ENCODE peak calls at places on chromosome 6, in six cellular contexts. L is GM12865, W is uterus, E is AG10803, R is endothelial cell of umbilical vein, O is fibroblast of lung. V is an unnamed sample.
A peak's percentile ranks its signal among the peaks of the same experiment; 100 is the strongest.

GRCh38 chr6:16334671-16335070 is 96.3 kb downstream of the GMPR start:
- DNase-seq in L (no peak), W (peak; percentile 90), E (peak; percentile 95), R (no peak), O (peak; percentile 87), V (peak; percentile 93)

GRCh38 chr6:47168176-47168575 is 126.0 kb upstream of the ADGRF1 start:
- DNase-seq in L (no peak), W (peak; percentile 66), E (peak; percentile 96), R (no peak), O (peak; percentile 98), V (peak; percentile 89)

GRCh38 chr6:113306552-113307145 is 550.5 kb upstream of the MARCKS start:
- DNase-seq in L (peak; percentile 83), W (peak; percentile 51), E (no peak), R (peak; percentile 36), O (peak; percentile 26), V (no peak)

GRCh38 chr6:26195924-26196845 is 109.0 kb downstream of the HFE start:
- DNase-seq in L (peak; percentile 78), W (no peak), E (no peak), R (peak; percentile 28), O (no peak), V (no peak)

GRCh38 chr6:142941018-142941417 is 4.0 kb downstream of the HIVEP2 start:
- DNase-seq in L (no peak), W (no peak), E (no peak), R (no peak), O (no peak), V (no peak)

GRCh38 chr6:68951350-68951749 is 316.3 kb downstream of the ADGRB3 start:
- DNase-seq in L (no peak), W (no peak), E (no peak), R (no peak), O (no peak), V (no peak)

GRCh38 chr6:157272866-157273755 is 50.2 kb downstream of the TMEM242 start:
- DNase-seq in L (peak; percentile 21), W (no peak), E (peak; percentile 40), R (no peak), O (no peak), V (peak; percentile 85)

GRCh38 chr6:28794175-28795002 is 129.4 kb downstream of the TRIM27 start:
- DNase-seq in L (peak; percentile 54), W (no peak), E (peak; percentile 38), R (peak; percentile 29), O (peak; percentile 44), V (no peak)

GRCh38 chr6:6640915-6641314 is 52.4 kb downstream of the LY86 start:
- DNase-seq in L (no peak), W (peak; percentile 68), E (no peak), R (no peak), O (no peak), V (no peak)

GRCh38 chr6:55670850-55671413 is 91.9 kb upstream of the HMGCLL1 start:
- DNase-seq in L (no peak), W (no peak), E (no peak), R (no peak), O (no peak), V (no peak)

GRCh38 chr6:89282749-89283148 is 32.4 kb downstream of the GABRR2 start:
- DNase-seq in L (no peak), W (no peak), E (no peak), R (no peak), O (no peak), V (no peak)

GRCh38 chr6:48067148-48067709 is 43.8 kb downstream of the PTCHD4 start:
- DNase-seq in L (no peak), W (no peak), E (peak; percentile 23), R (no peak), O (peak; percentile 29), V (peak; percentile 21)

GRCh38 chr6:33731035-33731434 is 15.7 kb downstream of the IP6K3 start:
- DNase-seq in L (no peak), W (no peak), E (no peak), R (no peak), O (no peak), V (no peak)

GRCh38 chr6:30013296-30013922 is 47.7 kb upstream of the POLR1H start:
- DNase-seq in L (peak; percentile 26), W (no peak), E (peak; percentile 5), R (peak; percentile 26), O (no peak), V (no peak)

GRCh38 chr6:1735239-1735803 is 125.6 kb downstream of the FOXC1 start:
- DNase-seq in L (no peak), W (no peak), E (no peak), R (no peak), O (no peak), V (peak; percentile 37)

GRCh38 chr6:102438181-102438580 is 1044.7 kb downstream of the GRIK2 start:
- DNase-seq in L (no peak), W (no peak), E (no peak), R (no peak), O (no peak), V (no peak)

GRCh38 chr6:113969888-113970807 is 800 bp downstream of the HDAC2 start:
- DNase-seq in L (peak; percentile 67), W (peak; percentile 47), E (peak; percentile 29), R (peak; percentile 71), O (peak; percentile 52), V (peak; percentile 81)

GRCh38 chr6:31680841-31681671 is at the start of gene LY6G5C:
- DNase-seq in L (peak; percentile 90), W (peak; percentile 85), E (peak; percentile 89), R (peak; percentile 81), O (peak; percentile 85), V (peak; percentile 97)

GRCh38 chr6:36267731-36268477 is 2.0 kb upstream of the PNPLA1 start:
- DNase-seq in L (no peak), W (no peak), E (no peak), R (no peak), O (no peak), V (no peak)

GRCh38 chr6:61745994-61746393 is 540.0 kb downstream of the KHDRBS2 start:
- DNase-seq in L (no peak), W (no peak), E (no peak), R (no peak), O (no peak), V (no peak)

GRCh38 chr6:165227644-165228329 is 81.6 kb downstream of the C6orf118 start:
- DNase-seq in L (no peak), W (no peak), E (peak; percentile 93), R (no peak), O (peak; percentile 68), V (no peak)

DNA sequence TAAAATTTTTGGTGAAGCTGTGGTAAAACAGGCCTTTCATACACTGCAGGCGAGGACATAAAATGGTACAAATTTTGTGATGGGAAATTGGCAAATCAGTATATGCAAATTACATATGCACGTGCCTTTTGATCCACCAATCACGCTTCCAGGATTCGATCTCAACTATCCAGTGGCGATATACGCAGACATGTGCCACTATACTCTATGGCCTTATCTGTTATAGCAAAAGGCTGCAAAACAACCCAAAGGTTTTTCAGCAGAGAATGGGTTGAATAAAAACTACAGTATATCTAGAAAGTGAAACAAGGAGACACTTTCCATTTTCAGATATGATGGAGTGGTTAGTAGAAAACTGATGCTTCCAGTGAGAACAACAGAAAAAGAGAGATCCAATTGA is 41.9 kb upstream of the ERVFRD-1 start:
- DNase-seq in L (no peak), W (no peak), E (no peak), R (no peak), O (no peak), V (no peak)
- H3K4me3 ChIP-seq in L (no peak overlapping the region), W (no peak overlapping the region), E (no peak overlapping the region), R (no peak overlapping the region), O (no peak overlapping the region), V (no peak overlapping the region)

DNA sequence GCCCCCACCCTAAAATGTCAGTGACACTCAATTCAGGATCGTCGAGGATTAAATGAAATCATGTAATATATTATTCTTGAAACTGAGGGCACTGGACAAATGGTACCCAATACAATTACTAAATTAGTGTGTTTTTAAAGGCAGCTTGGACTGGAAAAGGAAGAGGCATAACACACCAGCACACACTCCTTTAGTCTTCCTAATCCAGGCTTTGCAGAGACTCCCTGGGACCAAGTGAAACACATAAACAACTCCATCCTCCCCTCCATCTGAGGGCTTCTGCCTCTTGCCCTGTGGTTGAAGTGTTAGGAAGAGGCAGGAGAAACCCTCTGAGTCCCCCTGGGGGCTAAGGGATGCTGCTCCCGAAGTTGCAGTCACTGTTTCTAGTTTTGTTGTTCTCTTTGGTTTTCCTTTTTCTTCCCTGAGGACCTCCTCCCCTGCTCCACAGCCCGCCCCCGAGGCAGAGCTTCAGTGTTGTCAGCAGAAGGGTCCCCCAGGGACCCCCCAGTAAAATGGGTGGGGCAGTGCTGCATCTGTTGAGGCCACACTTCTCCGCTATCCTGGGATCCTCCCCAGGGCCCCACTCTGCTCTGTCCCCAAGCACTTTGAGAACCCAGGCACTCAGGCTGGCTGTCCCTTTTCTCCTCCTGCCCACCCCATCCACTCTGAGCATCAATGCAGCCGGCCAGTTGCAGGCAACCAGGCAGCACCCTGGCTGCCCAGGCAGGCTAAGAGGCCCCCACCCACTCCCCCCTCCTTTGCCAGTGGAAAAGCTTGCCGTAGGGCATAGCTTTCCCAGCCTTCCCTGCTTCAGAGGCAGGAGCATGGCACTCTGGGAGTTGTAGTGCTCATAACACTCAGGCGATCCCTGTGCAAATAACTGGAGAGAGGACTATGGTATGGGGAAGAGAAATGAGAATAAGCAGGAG is 5.9 kb downstream of the TMEM63B start:
- DNase-seq in L (no peak), W (no peak), E (peak; percentile 55), R (peak; percentile 21), O (peak; percentile 13), V (peak; percentile 99)
- H3K4me3 ChIP-seq in L (no peak overlapping the region), W (no peak overlapping the region), E (peak overlapping the region; percentile 22), R (no peak overlapping the region), O (no peak overlapping the region), V (peak overlapping the region; percentile 37)

GRCh38 chr6:2763345-2763841 is 1.8 kb upstream of the WRNIP1 start:
- DNase-seq in L (no peak), W (peak; percentile 35), E (no peak), R (no peak), O (no peak), V (no peak)

GRCh38 chr6:2765896-2766766 is 938 bp downstream of the WRNIP1 start:
- DNase-seq in L (peak; percentile 64), W (peak; percentile 26), E (peak; percentile 42), R (peak; percentile 48), O (peak; percentile 40), V (peak; percentile 93)

GRCh38 chr6:2764610-2765165 is 505 bp upstream of the WRNIP1 start:
- DNase-seq in L (peak; percentile 74), W (peak; percentile 52), E (peak; percentile 72), R (no peak), O (peak; percentile 76), V (peak; percentile 98)

GRCh38 chr6:2765166-2765895 is at the start of gene WRNIP1:
- DNase-seq in L (peak; percentile 99), W (peak; percentile 99), E (peak; percentile 100), R (peak; percentile 99), O (peak; percentile 99), V (peak; percentile 100)

DNA sequence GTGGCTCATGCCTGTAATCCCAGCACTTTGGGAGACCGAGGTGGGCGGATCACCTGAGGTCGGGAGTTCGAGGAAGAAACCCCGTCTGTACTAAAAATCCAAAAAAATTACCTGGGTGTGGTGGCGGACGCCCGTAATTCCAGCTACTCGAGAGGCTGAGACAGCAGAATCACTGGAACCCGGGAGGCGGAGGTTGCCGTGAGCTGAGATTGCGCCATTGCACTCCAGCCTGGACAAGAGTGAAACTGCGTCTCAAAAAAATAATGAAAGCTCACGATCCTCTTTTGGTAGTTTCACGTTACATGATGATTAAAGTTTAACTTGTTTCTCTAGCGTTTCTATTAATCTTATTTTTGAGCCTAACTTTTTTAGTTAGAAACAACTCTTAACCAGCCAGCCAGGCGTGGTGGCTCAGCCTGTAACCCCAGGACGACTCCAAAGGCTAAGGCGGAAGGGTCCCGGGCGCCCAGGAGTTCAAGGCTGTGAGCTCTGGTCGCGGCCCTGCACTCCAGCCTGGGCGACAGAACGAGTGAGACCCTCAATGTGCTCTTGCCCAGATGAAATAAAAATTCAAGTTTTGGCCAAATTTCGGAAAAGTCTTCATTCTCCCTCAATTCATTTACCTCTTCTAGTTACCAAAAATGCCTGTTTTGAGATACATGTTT is 1.2 kb upstream of the WRNIP1 start:
- DNase-seq in L (no peak), W (no peak), E (no peak), R (no peak), O (no peak), V (no peak)
- H3K4me3 ChIP-seq in L (peak overlapping the region; percentile 63), W (peak overlapping the region; percentile 42), E (peak overlapping the region; percentile 75), R (no peak overlapping the region), O (peak overlapping the region; percentile 76), V (peak overlapping the region; percentile 78)

GRCh38 chr6:42727627-42728026 is 5.2 kb upstream of the PRPH2 start:
- DNase-seq in L (no peak), W (peak; percentile 27), E (no peak), R (no peak), O (no peak), V (no peak)
- H3K4me3 ChIP-seq in L (no peak overlapping the region), W (peak overlapping the region; percentile 44), E (peak overlapping the region; percentile 50), R (peak overlapping the region; percentile 48), O (peak overlapping the region; percentile 29), V (peak overlapping the region; percentile 72)